ENCODE peak calls at places on chromosomes 7 and 10, in five cellular contexts. One of them, this sample, is unnamed.

GRCh38 chr7:144519900-144520299 is 116.4 kb upstream of the NOBOX start:
- DNase-seq in tibial artery: no peak
- DNase-seq in fibroblast of the aortic adventitia: no peak
- DNase-seq in colonic mucosa: no peak
- DNase-seq in upper lobe of right lung: no peak
- DNase-seq in this sample: no peak

GRCh38 chr10:3977761-3978160 is 192.8 kb upstream of the KLF6 start:
- DNase-seq in upper lobe of right lung: no peak
- DNase-seq in tibial artery: no peak
- DNase-seq in colonic mucosa: no peak
- DNase-seq in fibroblast of the aortic adventitia: no peak
- DNase-seq in this sample: no peak

GRCh38 chr10:125120046-125120710 is 40.2 kb downstream of the CTBP2 start:
- DNase-seq in fibroblast of the aortic adventitia: no peak
- DNase-seq in colonic mucosa: no peak
- DNase-seq in upper lobe of right lung: peak
- DNase-seq in tibial artery: peak
- DNase-seq in this sample: no peak

GRCh38 chr10:49738616-49739360 is 23.3 kb downstream of the OGDHL start:
- DNase-seq in fibroblast of the aortic adventitia: no peak
- DNase-seq in tibial artery: no peak
- DNase-seq in upper lobe of right lung: peak
- DNase-seq in colonic mucosa: peak
- DNase-seq in this sample: no peak

GRCh38 chr7:69182596-69183467 is 415.4 kb upstream of the AUTS2 start:
- DNase-seq in colonic mucosa: no peak
- DNase-seq in fibroblast of the aortic adventitia: no peak
- DNase-seq in upper lobe of right lung: no peak
- DNase-seq in tibial artery: no peak
- DNase-seq in this sample: no peak

GRCh38 chr7:99473315-99473596 is 566 bp downstream of the ZNF789 start:
- DNase-seq in colonic mucosa: peak
- DNase-seq in fibroblast of the aortic adventitia: peak
- DNase-seq in upper lobe of right lung: no peak
- DNase-seq in tibial artery: no peak
- DNase-seq in this sample: no peak

GRCh38 chr10:69360485-69361302 is 56.0 kb downstream of the TACR2 start:
- DNase-seq in upper lobe of right lung: peak
- DNase-seq in colonic mucosa: peak
- DNase-seq in tibial artery: peak
- DNase-seq in fibroblast of the aortic adventitia: peak
- DNase-seq in this sample: peak

GRCh38 chr10:63166742-63167258 is 33.7 kb downstream of the NRBF2 start:
- DNase-seq in colonic mucosa: peak
- DNase-seq in fibroblast of the aortic adventitia: peak
- DNase-seq in tibial artery: no peak
- DNase-seq in upper lobe of right lung: no peak
- DNase-seq in this sample: peak

GRCh38 chr7:66277492-66277891 is 72.4 kb downstream of the TPST1 start:
- DNase-seq in fibroblast of the aortic adventitia: no peak
- DNase-seq in colonic mucosa: no peak
- DNase-seq in tibial artery: no peak
- DNase-seq in upper lobe of right lung: no peak
- DNase-seq in this sample: no peak

GRCh38 chr7:21365866-21366624 is 61.8 kb upstream of the SP4 start:
- DNase-seq in fibroblast of the aortic adventitia: peak
- DNase-seq in colonic mucosa: peak
- DNase-seq in upper lobe of right lung: no peak
- DNase-seq in tibial artery: no peak
- DNase-seq in this sample: no peak

GRCh38 chr7:129417073-129417472 is 17.2 kb upstream of the STRIP2 start:
- DNase-seq in colonic mucosa: no peak
- DNase-seq in fibroblast of the aortic adventitia: no peak
- DNase-seq in upper lobe of right lung: no peak
- DNase-seq in tibial artery: no peak
- DNase-seq in this sample: no peak

GRCh38 chr7:17315974-17316373 is 17.5 kb downstream of the AHR start:
- DNase-seq in upper lobe of right lung: no peak
- DNase-seq in colonic mucosa: no peak
- DNase-seq in tibial artery: no peak
- DNase-seq in fibroblast of the aortic adventitia: no peak
- DNase-seq in this sample: no peak

GRCh38 chr10:69657417-69657816 is 27.4 kb downstream of the FAM241B start:
- DNase-seq in upper lobe of right lung: no peak
- DNase-seq in colonic mucosa: no peak
- DNase-seq in fibroblast of the aortic adventitia: no peak
- DNase-seq in tibial artery: no peak
- DNase-seq in this sample: no peak

GRCh38 chr10:72261323-72262018 is 12.3 kb upstream of the DDIT4 start:
- DNase-seq in colonic mucosa: peak
- DNase-seq in tibial artery: no peak
- DNase-seq in fibroblast of the aortic adventitia: no peak
- DNase-seq in upper lobe of right lung: no peak
- DNase-seq in this sample: no peak

GRCh38 chr7:44400033-44400511 is 74.7 kb upstream of the CAMK2B start:
- DNase-seq in fibroblast of the aortic adventitia: no peak
- DNase-seq in colonic mucosa: no peak
- DNase-seq in tibial artery: no peak
- DNase-seq in upper lobe of right lung: no peak
- DNase-seq in this sample: no peak

GRCh38 chr7:38367301-38367700 is 93.9 kb upstream of the TARP start:
- DNase-seq in colonic mucosa: no peak
- DNase-seq in tibial artery: no peak
- DNase-seq in fibroblast of the aortic adventitia: no peak
- DNase-seq in upper lobe of right lung: no peak
- DNase-seq in this sample: peak

GRCh38 chr7:118029881-118030422 is 154.0 kb upstream of the LSM8 start:
- DNase-seq in upper lobe of right lung: no peak
- DNase-seq in tibial artery: no peak
- DNase-seq in fibroblast of the aortic adventitia: no peak
- DNase-seq in colonic mucosa: no peak
- DNase-seq in this sample: no peak

GRCh38 chr10:127441350-127442219 is 107.5 kb upstream of the NPS start:
- DNase-seq in tibial artery: no peak
- DNase-seq in colonic mucosa: peak
- DNase-seq in fibroblast of the aortic adventitia: no peak
- DNase-seq in upper lobe of right lung: peak
- DNase-seq in this sample: no peak

GRCh38 chr10:51260376-51260775 is 186.1 kb downstream of the PRKG1 start:
- DNase-seq in colonic mucosa: no peak
- DNase-seq in upper lobe of right lung: no peak
- DNase-seq in fibroblast of the aortic adventitia: no peak
- DNase-seq in tibial artery: no peak
- DNase-seq in this sample: no peak
- TF ChIP-seq CTCF in colonic mucosa: no peak
- TF ChIP-seq CTCF in upper lobe of right lung: no peak
- TF ChIP-seq CTCF in fibroblast of the aortic adventitia: no peak
- TF ChIP-seq CTCF in tibial artery: no peak
- TF ChIP-seq CTCF in this sample: no peak

DNA sequence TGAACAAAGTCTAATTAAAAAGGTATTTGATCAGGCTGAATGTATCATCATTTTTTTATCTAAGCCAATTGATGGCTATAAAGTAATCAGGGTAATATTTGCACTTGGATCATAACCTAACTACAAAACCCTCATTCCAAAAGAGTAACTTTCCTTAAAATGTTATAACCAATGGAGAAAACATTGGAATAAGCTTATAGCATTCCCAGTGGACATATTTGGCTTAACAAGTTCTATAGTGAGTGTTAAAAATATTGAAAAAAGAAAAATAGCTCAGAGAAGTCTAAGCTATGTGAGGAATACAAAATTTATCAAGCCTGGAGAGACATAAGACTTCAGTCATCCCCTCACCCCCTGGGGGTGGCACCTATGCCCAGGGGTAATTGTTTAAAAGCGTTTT is 358.8 kb downstream of the LRRTM3 start:
- DNase-seq in fibroblast of the aortic adventitia: no peak
- DNase-seq in tibial artery: no peak
- DNase-seq in upper lobe of right lung: no peak
- DNase-seq in colonic mucosa: no peak
- DNase-seq in this sample: no peak
- TF ChIP-seq CTCF in fibroblast of the aortic adventitia: no peak
- TF ChIP-seq CTCF in tibial artery: no peak
- TF ChIP-seq CTCF in upper lobe of right lung: no peak
- TF ChIP-seq CTCF in colonic mucosa: no peak
- TF ChIP-seq CTCF in this sample: no peak

GRCh38 chr10:44071479-44071878 is 313.4 kb downstream of the CXCL12 start:
- DNase-seq in fibroblast of the aortic adventitia: peak
- DNase-seq in colonic mucosa: no peak
- DNase-seq in tibial artery: no peak
- DNase-seq in upper lobe of right lung: no peak
- DNase-seq in this sample: no peak
- TF ChIP-seq CTCF in fibroblast of the aortic adventitia: peak
- TF ChIP-seq CTCF in colonic mucosa: no peak
- TF ChIP-seq CTCF in tibial artery: no peak
- TF ChIP-seq CTCF in upper lobe of right lung: no peak
- TF ChIP-seq CTCF in this sample: no peak

DNA sequence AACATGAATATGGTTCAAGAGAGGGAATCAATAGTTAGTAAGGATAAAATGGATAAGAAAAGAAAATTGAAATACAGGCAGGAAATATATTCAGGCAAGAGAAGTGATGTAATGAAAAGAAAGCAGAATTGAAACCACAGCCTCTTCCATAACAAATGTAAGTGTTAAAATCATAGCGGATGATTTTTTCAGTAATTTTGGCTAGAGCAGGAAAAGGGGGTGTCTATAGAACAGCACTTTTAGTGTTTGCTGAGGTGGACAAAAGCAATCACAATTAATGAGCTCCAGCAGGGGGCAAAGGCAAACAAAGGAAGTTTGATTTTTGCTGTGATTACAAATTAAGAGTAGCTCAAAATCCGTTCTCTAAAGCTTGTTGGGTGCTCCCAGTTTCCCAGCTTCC is 79.0 kb downstream of the TRIL start:
- DNase-seq in fibroblast of the aortic adventitia: no peak
- DNase-seq in upper lobe of right lung: no peak
- DNase-seq in colonic mucosa: no peak
- DNase-seq in tibial artery: no peak
- DNase-seq in this sample: no peak
- TF ChIP-seq CTCF in fibroblast of the aortic adventitia: no peak
- TF ChIP-seq CTCF in upper lobe of right lung: no peak
- TF ChIP-seq CTCF in colonic mucosa: no peak
- TF ChIP-seq CTCF in tibial artery: no peak
- TF ChIP-seq CTCF in this sample: no peak

GRCh38 chr7:87895363-87895762 is 19.1 kb downstream of the DBF4 start:
- DNase-seq in colonic mucosa: no peak
- DNase-seq in fibroblast of the aortic adventitia: no peak
- DNase-seq in upper lobe of right lung: no peak
- DNase-seq in tibial artery: no peak
- DNase-seq in this sample: no peak

DNA sequence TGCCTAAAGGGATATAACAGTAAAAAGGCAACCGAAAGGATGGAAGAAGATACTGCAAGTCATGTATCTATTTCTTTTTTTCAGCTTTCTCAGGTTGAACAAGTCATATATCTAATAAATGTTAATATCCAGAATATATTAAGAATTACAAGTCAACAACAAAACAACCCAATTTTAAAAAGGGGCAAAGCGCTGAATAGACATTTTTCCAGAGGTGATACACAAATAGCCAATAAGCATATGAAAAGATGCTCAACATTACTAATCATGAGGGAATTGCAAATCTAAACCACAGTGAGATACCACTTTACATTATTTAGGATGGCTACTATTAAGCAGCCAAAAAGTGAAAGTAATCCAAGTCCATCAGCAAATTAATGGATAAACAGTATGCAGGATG is 23.0 kb downstream of the DBF4 start:
- DNase-seq in fibroblast of the aortic adventitia: no peak
- DNase-seq in colonic mucosa: no peak
- DNase-seq in upper lobe of right lung: no peak
- DNase-seq in tibial artery: no peak
- DNase-seq in this sample: no peak
- TF ChIP-seq CTCF in fibroblast of the aortic adventitia: no peak
- TF ChIP-seq CTCF in colonic mucosa: no peak
- TF ChIP-seq CTCF in upper lobe of right lung: no peak
- TF ChIP-seq CTCF in tibial artery: no peak
- TF ChIP-seq CTCF in this sample: no peak

DNA sequence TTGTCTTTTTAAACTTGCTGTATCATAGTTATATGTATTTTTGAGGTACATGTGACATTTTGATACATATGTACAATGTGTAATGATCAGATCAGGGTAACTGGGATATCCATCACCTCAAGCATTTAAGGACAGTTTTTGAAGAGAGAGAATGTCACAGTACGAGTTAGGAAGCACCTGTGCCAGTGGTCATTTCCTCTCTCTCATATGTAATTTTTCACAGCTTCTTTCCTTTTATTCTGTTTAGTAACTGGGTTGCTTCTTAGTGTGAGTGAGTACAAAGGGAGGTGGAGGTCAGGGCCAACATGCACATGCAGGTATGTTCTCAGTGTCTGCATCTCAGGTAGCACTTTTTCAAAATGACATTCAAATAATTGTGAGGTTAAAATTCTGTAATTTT is 42.5 kb downstream of the SNX10 start:
- DNase-seq in colonic mucosa: no peak
- DNase-seq in upper lobe of right lung: no peak
- DNase-seq in fibroblast of the aortic adventitia: no peak
- DNase-seq in tibial artery: no peak
- DNase-seq in this sample: no peak
- TF ChIP-seq CTCF in colonic mucosa: no peak
- TF ChIP-seq CTCF in upper lobe of right lung: no peak
- TF ChIP-seq CTCF in fibroblast of the aortic adventitia: no peak
- TF ChIP-seq CTCF in tibial artery: no peak
- TF ChIP-seq CTCF in this sample: no peak

DNA sequence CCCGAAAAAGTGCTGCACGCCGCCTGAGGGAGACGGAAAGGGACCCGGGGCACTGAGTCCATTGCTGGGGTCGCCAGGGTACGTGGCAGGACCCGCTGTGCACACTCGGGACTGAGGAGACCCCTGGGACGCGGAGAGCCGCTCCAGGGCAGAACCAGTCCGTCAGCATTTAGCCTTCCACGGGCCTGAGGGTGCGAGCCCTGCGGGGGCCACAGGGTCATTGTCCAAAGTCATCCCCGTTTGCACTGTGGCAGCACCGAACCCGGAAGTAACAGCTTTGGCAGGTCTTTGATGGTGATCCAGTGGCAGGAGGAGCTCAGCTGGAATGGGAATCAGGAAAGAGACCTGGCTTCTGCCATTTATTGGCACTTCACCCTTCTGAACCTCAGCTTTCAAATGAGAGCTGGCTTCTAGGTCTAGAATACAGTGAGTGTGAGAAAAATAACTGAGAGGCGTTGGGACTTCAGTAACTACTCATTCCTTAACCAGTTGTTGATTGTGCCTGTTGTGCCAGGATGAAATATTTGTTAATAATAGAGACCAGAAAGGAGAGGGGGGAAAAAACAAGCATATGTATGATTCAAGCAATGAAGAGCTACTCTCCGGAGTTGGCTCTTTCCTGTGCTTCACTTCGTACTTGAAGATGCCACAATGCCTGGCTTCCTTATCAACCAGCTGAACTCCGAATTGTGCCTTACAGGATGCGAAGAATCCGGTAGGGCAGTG is 792 bp upstream of the ARHGAP12 start:
- DNase-seq in tibial artery: peak
- DNase-seq in colonic mucosa: peak
- DNase-seq in upper lobe of right lung: peak
- DNase-seq in fibroblast of the aortic adventitia: peak
- DNase-seq in this sample: peak
- TF ChIP-seq CTCF in tibial artery: no peak
- TF ChIP-seq CTCF in colonic mucosa: no peak
- TF ChIP-seq CTCF in upper lobe of right lung: no peak
- TF ChIP-seq CTCF in fibroblast of the aortic adventitia: no peak
- TF ChIP-seq CTCF in this sample: no peak